ENCODE peak calls at places on chromosome 15, in six cellular contexts. H is HTR-8/SVneo, C is NCI-H146, D is memory B cell, W is fibroblast of lung, N is cardiac fibroblast. O is an unnamed sample.
A peak's percentile ranks its signal among the peaks of the same experiment; 100 is the strongest.

GRCh38 chr15:90019611-90020010 is 18.5 kb downstream of the ZNF710 start:
- DNase-seq in H (no peak), N (no peak), W (no peak), C (no peak), D (no peak), O (no peak)

GRCh38 chr15:29334544-29334943 is 64.9 kb upstream of the NSMCE3 start:
- DNase-seq in N (no peak), D (no peak), C (no peak), H (no peak), W (no peak), O (no peak)

GRCh38 chr15:96347181-96348111 is 16.9 kb downstream of the NR2F2 start:
- DNase-seq in N (peak; percentile 76), D (no peak), W (peak; percentile 78), H (no peak), C (no peak), O (no peak)

GRCh38 chr15:79811406-79812405 is 85.1 kb downstream of the MTHFS start:
- DNase-seq in C (no peak), N (peak; percentile 39), H (no peak), D (no peak), W (peak; percentile 61), O (peak; percentile 36)

GRCh38 chr15:33142708-33143107 is 51.8 kb downstream of the FMN1 start:
- DNase-seq in H (no peak), N (no peak), D (no peak), C (no peak), W (no peak), O (no peak)

GRCh38 chr15:66164788-66165187 is 88.8 kb downstream of the MEGF11 start:
- DNase-seq in N (no peak), W (no peak), D (no peak), H (no peak), C (no peak), O (no peak)

GRCh38 chr15:34616613-34617012 is 33.2 kb upstream of the GOLGA8B start:
- DNase-seq in D (no peak), N (peak; percentile 65), H (peak; percentile 12), C (no peak), W (peak; percentile 52), O (no peak)

GRCh38 chr15:71889947-71890346 is 79.6 kb downstream of the NR2E3 start:
- DNase-seq in H (no peak), N (no peak), D (no peak), W (no peak), C (no peak), O (no peak)

GRCh38 chr15:75195122-75195765 is 6.4 kb upstream of the C15orf39 start:
- DNase-seq in C (peak; percentile 92), D (no peak), N (no peak), H (no peak), W (peak; percentile 32), O (no peak)

GRCh38 chr15:52331490-52332240 is 36.1 kb upstream of the MYO5C start:
- DNase-seq in D (peak; percentile 37), W (peak; percentile 64), C (peak; percentile 38), H (peak; percentile 45), N (peak; percentile 75), O (no peak)

GRCh38 chr15:59649603-59650002 is 7.7 kb downstream of the GTF2A2 start:
- DNase-seq in W (no peak), C (no peak), H (no peak), D (no peak), N (no peak), O (no peak)

GRCh38 chr15:45641374-45641778 is 6.5 kb downstream of the SQOR start:
- DNase-seq in C (no peak), D (no peak), W (peak; percentile 72), N (peak; percentile 97), H (no peak), O (no peak)

GRCh38 chr15:39684215-39684614 is 98.4 kb downstream of the FSIP1 start:
- DNase-seq in C (no peak), D (no peak), H (no peak), W (no peak), N (peak; percentile 32), O (no peak)